ENCODE peak calls at places on chromosomes 1 and 21, in four cellular contexts. One of them, this sample, is unnamed.

GRCh38 chr21:34649400-34649799 is 19.4 kb upstream of the CLIC6 start:
- DNase-seq in AG09309: no peak
- DNase-seq in adrenal gland: no peak
- DNase-seq in heart left ventricle: no peak
- DNase-seq in this sample: no peak

GRCh38 chr1:112341986-112342385 is 54.0 kb upstream of the CTTNBP2NL start:
- DNase-seq in AG09309: no peak
- DNase-seq in adrenal gland: no peak
- DNase-seq in heart left ventricle: no peak
- DNase-seq in this sample: no peak

GRCh38 chr21:42833439-42833815 is 45.9 kb downstream of the WDR4 start:
- DNase-seq in AG09309: no peak
- DNase-seq in adrenal gland: no peak
- DNase-seq in heart left ventricle: no peak
- DNase-seq in this sample: peak

GRCh38 chr1:4657920-4658585 is 3.6 kb downstream of the AJAP1 start:
- DNase-seq in AG09309: no peak
- DNase-seq in adrenal gland: no peak
- DNase-seq in heart left ventricle: no peak
- DNase-seq in this sample: no peak

GRCh38 chr1:72366473-72366872 is 84.1 kb upstream of the NEGR1 start:
- DNase-seq in AG09309: peak
- DNase-seq in adrenal gland: no peak
- DNase-seq in heart left ventricle: no peak
- DNase-seq in this sample: peak

GRCh38 chr1:29123871-29124365 is at the start of gene TMEM200B:
- DNase-seq in AG09309: no peak
- DNase-seq in adrenal gland: no peak
- DNase-seq in heart left ventricle: peak
- DNase-seq in this sample: no peak

GRCh38 chr1:177756161-177756560 is 213.7 kb downstream of the SEC16B start:
- DNase-seq in AG09309: no peak
- DNase-seq in adrenal gland: no peak
- DNase-seq in heart left ventricle: no peak
- DNase-seq in this sample: no peak

GRCh38 chr1:112444269-112444668 is 48.3 kb downstream of the CTTNBP2NL start:
- DNase-seq in AG09309: no peak
- DNase-seq in adrenal gland: no peak
- DNase-seq in heart left ventricle: no peak
- DNase-seq in this sample: no peak

GRCh38 chr1:215529111-215529510 is 38.0 kb upstream of the KCTD3 start:
- DNase-seq in AG09309: no peak
- DNase-seq in adrenal gland: no peak
- DNase-seq in heart left ventricle: no peak
- DNase-seq in this sample: no peak

GRCh38 chr21:42646836-42647235 is 6.6 kb upstream of the PDE9A start:
- DNase-seq in AG09309: no peak
- DNase-seq in adrenal gland: no peak
- DNase-seq in heart left ventricle: no peak
- DNase-seq in this sample: no peak

GRCh38 chr1:205449750-205450443 is 5.9 kb downstream of the BLACAT1 start:
- DNase-seq in AG09309: no peak
- DNase-seq in adrenal gland: no peak
- DNase-seq in heart left ventricle: no peak
- DNase-seq in this sample: no peak

GRCh38 chr1:29239142-29239541 is 2.8 kb downstream of the PTPRU start:
- DNase-seq in AG09309: no peak
- DNase-seq in adrenal gland: no peak
- DNase-seq in heart left ventricle: no peak
- DNase-seq in this sample: no peak

GRCh38 chr1:223670458-223671159 is 5.1 kb upstream of the CAPN8 start:
- DNase-seq in AG09309: no peak
- DNase-seq in adrenal gland: peak
- DNase-seq in heart left ventricle: no peak
- DNase-seq in this sample: no peak

GRCh38 chr1:167913895-167914502 is at the start of gene ADCY10:
- DNase-seq in AG09309: no peak
- DNase-seq in adrenal gland: no peak
- DNase-seq in heart left ventricle: no peak
- DNase-seq in this sample: no peak

GRCh38 chr1:150808134-150808533 is at the start of gene CTSK:
- DNase-seq in AG09309: no peak
- DNase-seq in adrenal gland: no peak
- DNase-seq in heart left ventricle: peak
- DNase-seq in this sample: no peak

GRCh38 chr1:21451981-21452411 is 12.1 kb downstream of the NBPF3 start:
- DNase-seq in AG09309: peak
- DNase-seq in adrenal gland: no peak
- DNase-seq in heart left ventricle: no peak
- DNase-seq in this sample: no peak

GRCh38 chr1:183012301-183012994 is 10.8 kb upstream of the LAMC1 start:
- DNase-seq in AG09309: no peak
- DNase-seq in adrenal gland: no peak
- DNase-seq in heart left ventricle: no peak
- DNase-seq in this sample: no peak

GRCh38 chr1:168121314-168122029 is 15.3 kb downstream of the GPR161 start:
- DNase-seq in AG09309: peak
- DNase-seq in adrenal gland: peak
- DNase-seq in heart left ventricle: peak
- DNase-seq in this sample: no peak

GRCh38 chr1:59135761-59136255 is 161.1 kb upstream of the FGGY start:
- DNase-seq in AG09309: no peak
- DNase-seq in adrenal gland: no peak
- DNase-seq in heart left ventricle: no peak
- DNase-seq in this sample: no peak

GRCh38 chr1:164637461-164638375 is 78.7 kb downstream of the PBX1 start:
- DNase-seq in AG09309: peak
- DNase-seq in adrenal gland: peak
- DNase-seq in heart left ventricle: peak
- DNase-seq in this sample: no peak

GRCh38 chr21:39867198-39867650 is at the start of gene PCP4:
- DNase-seq in AG09309: no peak
- DNase-seq in adrenal gland: peak
- DNase-seq in heart left ventricle: peak
- DNase-seq in this sample: no peak

GRCh38 chr1:96721053-96721381 is 567 bp upstream of the PTBP2 start:
- DNase-seq in AG09309: no peak
- DNase-seq in adrenal gland: no peak
- DNase-seq in heart left ventricle: no peak
- DNase-seq in this sample: no peak

GRCh38 chr1:92495392-92496066 is 8.8 kb upstream of the GFI1 start:
- DNase-seq in AG09309: no peak
- DNase-seq in adrenal gland: no peak
- DNase-seq in heart left ventricle: no peak
- DNase-seq in this sample: no peak

GRCh38 chr1:197801684-197802083 is 26.4 kb upstream of the DENND1B start:
- DNase-seq in AG09309: no peak
- DNase-seq in adrenal gland: no peak
- DNase-seq in heart left ventricle: no peak
- DNase-seq in this sample: no peak

GRCh38 chr1:209733409-209734192 is 22.3 kb upstream of the TRAF3IP3 start:
- DNase-seq in AG09309: peak
- DNase-seq in adrenal gland: no peak
- DNase-seq in heart left ventricle: no peak
- DNase-seq in this sample: no peak

GRCh38 chr1:220410681-220411080 is 117.3 kb upstream of the MARK1 start:
- DNase-seq in AG09309: peak
- DNase-seq in adrenal gland: no peak
- DNase-seq in heart left ventricle: no peak
- DNase-seq in this sample: peak

GRCh38 chr1:26408604-26409003 is 2.0 kb upstream of the LIN28A start:
- DNase-seq in AG09309: no peak
- DNase-seq in adrenal gland: peak
- DNase-seq in heart left ventricle: peak
- DNase-seq in this sample: peak

GRCh38 chr21:41711416-41712023 is 55.3 kb downstream of the RIPK4 start:
- DNase-seq in AG09309: no peak
- DNase-seq in adrenal gland: no peak
- DNase-seq in heart left ventricle: no peak
- DNase-seq in this sample: no peak

GRCh38 chr1:14441302-14441741 is 157.2 kb upstream of the KAZN start:
- DNase-seq in AG09309: peak
- DNase-seq in adrenal gland: no peak
- DNase-seq in heart left ventricle: no peak
- DNase-seq in this sample: peak

GRCh38 chr1:22588899-22589422 is 25.7 kb downstream of the EPHA8 start:
- DNase-seq in AG09309: no peak
- DNase-seq in adrenal gland: no peak
- DNase-seq in heart left ventricle: no peak
- DNase-seq in this sample: no peak

GRCh38 chr1:150922519-150922975 is 3.6 kb upstream of the SETDB1 start:
- DNase-seq in AG09309: peak
- DNase-seq in adrenal gland: peak
- DNase-seq in heart left ventricle: peak
- DNase-seq in this sample: peak

GRCh38 chr1:1069711-1070676 is 4.1 kb downstream of the RNF223 start:
- DNase-seq in AG09309: no peak
- DNase-seq in adrenal gland: no peak
- DNase-seq in heart left ventricle: no peak
- DNase-seq in this sample: no peak

GRCh38 chr1:167057297-167057688 is 32.9 kb downstream of the GPA33 start:
- DNase-seq in AG09309: no peak
- DNase-seq in adrenal gland: no peak
- DNase-seq in heart left ventricle: peak
- DNase-seq in this sample: no peak

GRCh38 chr1:152182431-152182830 is 23.4 kb upstream of the RPTN start:
- DNase-seq in AG09309: no peak
- DNase-seq in adrenal gland: no peak
- DNase-seq in heart left ventricle: no peak
- DNase-seq in this sample: no peak

GRCh38 chr1:230807029-230807428 is 59.8 kb downstream of the CAPN9 start:
- DNase-seq in AG09309: no peak
- DNase-seq in adrenal gland: no peak
- DNase-seq in heart left ventricle: peak
- DNase-seq in this sample: no peak

GRCh38 chr1:199302554-199302953 is 663.7 kb downstream of the PTPRC start:
- DNase-seq in AG09309: no peak
- DNase-seq in adrenal gland: no peak
- DNase-seq in heart left ventricle: no peak
- DNase-seq in this sample: no peak
- H3K4me3 ChIP-seq in AG09309: no peak
- H3K4me3 ChIP-seq in adrenal gland: no peak
- H3K4me3 ChIP-seq in heart left ventricle: no peak
- H3K4me3 ChIP-seq in this sample: no peak

GRCh38 chr1:50246869-50247268 is 138.1 kb downstream of the ELAVL4 start:
- DNase-seq in AG09309: no peak
- DNase-seq in adrenal gland: no peak
- DNase-seq in heart left ventricle: no peak
- DNase-seq in this sample: no peak

GRCh38 chr1:50257029-50257428 is 148.3 kb downstream of the ELAVL4 start:
- DNase-seq in AG09309: no peak
- DNase-seq in adrenal gland: no peak
- DNase-seq in heart left ventricle: no peak
- DNase-seq in this sample: no peak

DNA sequence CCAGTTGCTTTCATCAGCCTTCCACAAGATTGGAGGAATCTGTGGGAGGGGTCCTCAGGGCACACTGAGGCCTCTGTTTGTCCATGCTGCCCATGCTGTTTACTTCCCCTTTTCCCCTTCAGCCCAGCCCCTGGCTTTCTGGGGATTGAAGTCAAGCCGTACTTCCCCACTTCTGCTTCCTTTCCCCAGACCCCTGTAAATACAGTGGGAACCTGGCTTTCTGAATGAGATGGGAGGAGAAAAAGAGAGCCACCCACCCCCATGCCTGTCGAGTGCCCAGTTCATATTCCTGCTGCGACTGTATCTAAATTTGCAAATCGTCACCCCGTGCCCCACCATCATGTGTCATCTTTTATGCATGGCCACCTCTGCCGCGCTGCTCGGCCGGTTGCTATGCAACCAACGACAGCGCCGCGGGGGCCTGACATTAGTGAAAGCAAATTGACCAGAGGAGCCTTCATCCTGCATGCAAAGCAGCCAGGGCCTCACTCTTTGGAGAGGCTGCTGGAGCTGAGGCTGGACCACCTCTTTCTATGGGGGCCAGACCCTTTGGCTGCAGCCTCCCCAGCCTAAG is 143.0 kb downstream of the ELAVL4 start:
- DNase-seq in AG09309: no peak
- DNase-seq in adrenal gland: no peak
- DNase-seq in heart left ventricle: no peak
- DNase-seq in this sample: no peak
- TF ChIP-seq CTCF in AG09309: no peak
- TF ChIP-seq CTCF in adrenal gland: no peak
- TF ChIP-seq CTCF in heart left ventricle: no peak
- TF ChIP-seq CTCF in this sample: no peak

GRCh38 chr1:233294991-233295774 is at the start of gene PCNX2:
- DNase-seq in AG09309: no peak
- DNase-seq in adrenal gland: peak
- DNase-seq in heart left ventricle: no peak
- DNase-seq in this sample: peak

GRCh38 chr1:233304489-233305102 is 9.1 kb upstream of the PCNX2 start:
- DNase-seq in AG09309: no peak
- DNase-seq in adrenal gland: no peak
- DNase-seq in heart left ventricle: no peak
- DNase-seq in this sample: no peak

GRCh38 chr1:233295775-233296322 is 324 bp upstream of the PCNX2 start:
- DNase-seq in AG09309: no peak
- DNase-seq in adrenal gland: no peak
- DNase-seq in heart left ventricle: no peak
- DNase-seq in this sample: no peak

GRCh38 chr1:233299450-233299849 is 3.9 kb upstream of the PCNX2 start:
- DNase-seq in AG09309: no peak
- DNase-seq in adrenal gland: no peak
- DNase-seq in heart left ventricle: no peak
- DNase-seq in this sample: no peak

DNA sequence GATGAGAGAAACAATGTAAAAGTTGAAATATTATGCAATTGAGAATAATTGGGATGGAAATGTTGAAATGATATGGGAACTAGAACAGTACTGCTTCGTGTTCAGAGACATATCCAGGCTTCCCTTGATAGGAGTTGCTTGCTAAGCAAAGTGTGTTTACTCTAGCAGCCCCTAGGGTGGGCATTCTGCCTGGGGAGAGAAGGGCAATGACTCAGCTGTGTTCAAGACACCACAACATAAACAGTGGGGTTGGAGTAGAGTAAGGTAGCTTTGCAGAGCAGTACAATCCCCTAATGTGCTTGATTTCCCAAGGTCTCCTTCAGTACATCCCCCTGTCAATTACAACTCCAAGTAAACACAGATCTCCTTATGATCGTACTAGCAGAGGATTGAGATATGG is 4.8 kb upstream of the PCNX2 start:
- DNase-seq in AG09309: no peak
- DNase-seq in adrenal gland: no peak
- DNase-seq in heart left ventricle: no peak
- DNase-seq in this sample: no peak
- H3K4me3 ChIP-seq in AG09309: no peak
- H3K4me3 ChIP-seq in adrenal gland: no peak
- H3K4me3 ChIP-seq in heart left ventricle: no peak
- H3K4me3 ChIP-seq in this sample: no peak

GRCh38 chr1:16204634-16205332 is 7.7 kb downstream of the ARHGEF19 start:
- DNase-seq in AG09309: no peak
- DNase-seq in adrenal gland: no peak
- DNase-seq in heart left ventricle: no peak
- DNase-seq in this sample: no peak
- TF ChIP-seq CTCF in AG09309: peak
- TF ChIP-seq CTCF in adrenal gland: peak
- TF ChIP-seq CTCF in heart left ventricle: no peak
- TF ChIP-seq CTCF in this sample: peak

GRCh38 chr1:156618853-156619581 is at the start of gene HAPLN2:
- DNase-seq in AG09309: no peak
- DNase-seq in adrenal gland: peak
- DNase-seq in heart left ventricle: no peak
- DNase-seq in this sample: no peak
- H3K4me3 ChIP-seq in AG09309: no peak
- H3K4me3 ChIP-seq in adrenal gland: no peak
- H3K4me3 ChIP-seq in heart left ventricle: no peak
- H3K4me3 ChIP-seq in this sample: no peak

This sample was measured in HFF-Myc.